ENCODE peak calls at places on chromosomes 5 and 9, in five cellular contexts. One of them, this sample, is unnamed.

GRCh38 chr5:100790170-100790665 is 112.9 kb downstream of the ST8SIA4 start:
- DNase-seq in fibroblast of lung: no peak
- DNase-seq in IMR-90: no peak
- DNase-seq in brain microvascular endothelial cell: no peak
- DNase-seq in CD8-positive, alpha-beta memory T cell: no peak
- DNase-seq in this sample: no peak

GRCh38 chr5:157558089-157558595 is 17.4 kb downstream of the ADAM19 start:
- DNase-seq in CD8-positive, alpha-beta memory T cell: no peak
- DNase-seq in IMR-90: peak; percentile 86
- DNase-seq in brain microvascular endothelial cell: peak; percentile 82
- DNase-seq in fibroblast of lung: peak; percentile 93
- DNase-seq in this sample: peak; percentile 74

GRCh38 chr9:84339523-84339922 is 1.0 kb downstream of the SLC28A3 start:
- DNase-seq in CD8-positive, alpha-beta memory T cell: no peak
- DNase-seq in IMR-90: no peak
- DNase-seq in fibroblast of lung: no peak
- DNase-seq in brain microvascular endothelial cell: no peak
- DNase-seq in this sample: no peak

GRCh38 chr5:96117863-96118651 is 156.4 kb upstream of the ELL2 start:
- DNase-seq in IMR-90: peak; percentile 75
- DNase-seq in brain microvascular endothelial cell: no peak
- DNase-seq in fibroblast of lung: peak; percentile 56
- DNase-seq in CD8-positive, alpha-beta memory T cell: no peak
- DNase-seq in this sample: no peak

GRCh38 chr5:150989695-150990094 is 30.7 kb upstream of the GPX3 start:
- DNase-seq in fibroblast of lung: no peak
- DNase-seq in CD8-positive, alpha-beta memory T cell: no peak
- DNase-seq in IMR-90: no peak
- DNase-seq in brain microvascular endothelial cell: no peak
- DNase-seq in this sample: no peak

GRCh38 chr5:130032807-130033206 is 128.5 kb downstream of the CHSY3 start:
- DNase-seq in IMR-90: no peak
- DNase-seq in brain microvascular endothelial cell: no peak
- DNase-seq in fibroblast of lung: no peak
- DNase-seq in CD8-positive, alpha-beta memory T cell: no peak
- DNase-seq in this sample: no peak

GRCh38 chr9:122930541-122930932 is 775 bp downstream of the ZBTB26 start:
- DNase-seq in CD8-positive, alpha-beta memory T cell: no peak
- DNase-seq in IMR-90: no peak
- DNase-seq in brain microvascular endothelial cell: no peak
- DNase-seq in fibroblast of lung: no peak
- DNase-seq in this sample: no peak

GRCh38 chr9:136671646-136672430 is 9.1 kb downstream of the EGFL7 start:
- DNase-seq in brain microvascular endothelial cell: no peak
- DNase-seq in IMR-90: no peak
- DNase-seq in CD8-positive, alpha-beta memory T cell: peak; percentile 62
- DNase-seq in fibroblast of lung: no peak
- DNase-seq in this sample: peak; percentile 72

GRCh38 chr5:86329318-86329717 is 288.4 kb upstream of the COX7C start:
- DNase-seq in IMR-90: no peak
- DNase-seq in CD8-positive, alpha-beta memory T cell: no peak
- DNase-seq in brain microvascular endothelial cell: no peak
- DNase-seq in fibroblast of lung: no peak
- DNase-seq in this sample: no peak

GRCh38 chr9:129561594-129562281 is 59.2 kb downstream of the C9orf50 start:
- DNase-seq in fibroblast of lung: peak; percentile 58
- DNase-seq in CD8-positive, alpha-beta memory T cell: peak; percentile 23
- DNase-seq in IMR-90: peak; percentile 49
- DNase-seq in brain microvascular endothelial cell: no peak
- DNase-seq in this sample: no peak

GRCh38 chr5:175677571-175677970 is 19.7 kb downstream of the HRH2 start:
- DNase-seq in CD8-positive, alpha-beta memory T cell: no peak
- DNase-seq in brain microvascular endothelial cell: no peak
- DNase-seq in fibroblast of lung: no peak
- DNase-seq in IMR-90: no peak
- DNase-seq in this sample: no peak

GRCh38 chr9:93325307-93326035 is 126.0 kb upstream of the FAM120A start:
- DNase-seq in fibroblast of lung: no peak
- DNase-seq in CD8-positive, alpha-beta memory T cell: no peak
- DNase-seq in IMR-90: no peak
- DNase-seq in brain microvascular endothelial cell: no peak
- DNase-seq in this sample: no peak

GRCh38 chr9:101907466-101907865 is 169.0 kb upstream of the GRIN3A start:
- DNase-seq in CD8-positive, alpha-beta memory T cell: no peak
- DNase-seq in IMR-90: no peak
- DNase-seq in brain microvascular endothelial cell: no peak
- DNase-seq in fibroblast of lung: no peak
- DNase-seq in this sample: no peak

GRCh38 chr5:81165493-81166119 is 67.5 kb upstream of the CKMT2 start:
- DNase-seq in brain microvascular endothelial cell: peak; percentile 47
- DNase-seq in CD8-positive, alpha-beta memory T cell: peak; percentile 66
- DNase-seq in fibroblast of lung: peak; percentile 75
- DNase-seq in IMR-90: peak; percentile 67
- DNase-seq in this sample: peak; percentile 90

GRCh38 chr5:126805108-126805507 is 28.2 kb downstream of the LMNB1 start:
- DNase-seq in IMR-90: peak; percentile 59
- DNase-seq in CD8-positive, alpha-beta memory T cell: no peak
- DNase-seq in fibroblast of lung: peak; percentile 75
- DNase-seq in brain microvascular endothelial cell: peak; percentile 15
- DNase-seq in this sample: no peak

GRCh38 chr5:68319316-68320093 is 103.9 kb downstream of the PIK3R1 start:
- DNase-seq in CD8-positive, alpha-beta memory T cell: no peak
- DNase-seq in IMR-90: peak; percentile 74
- DNase-seq in fibroblast of lung: peak; percentile 82
- DNase-seq in brain microvascular endothelial cell: peak; percentile 74
- DNase-seq in this sample: no peak

GRCh38 chr9:72592501-72593403 is 71.3 kb downstream of the TMC1 start:
- DNase-seq in CD8-positive, alpha-beta memory T cell: peak; percentile 51
- DNase-seq in brain microvascular endothelial cell: peak; percentile 46
- DNase-seq in IMR-90: peak; percentile 72
- DNase-seq in fibroblast of lung: peak; percentile 49
- DNase-seq in this sample: peak; percentile 58

GRCh38 chr5:126098330-126099017 is 324.7 kb upstream of the GRAMD2B start:
- DNase-seq in IMR-90: peak; percentile 66
- DNase-seq in brain microvascular endothelial cell: peak; percentile 62
- DNase-seq in fibroblast of lung: peak; percentile 87
- DNase-seq in CD8-positive, alpha-beta memory T cell: no peak
- DNase-seq in this sample: no peak

GRCh38 chr5:137573376-137573775 is 74.2 kb upstream of the SPOCK1 start:
- DNase-seq in fibroblast of lung: peak; percentile 14
- DNase-seq in CD8-positive, alpha-beta memory T cell: no peak
- DNase-seq in brain microvascular endothelial cell: no peak
- DNase-seq in IMR-90: no peak
- DNase-seq in this sample: no peak

GRCh38 chr5:78731884-78732283 is 83.3 kb upstream of the LHFPL2 start:
- DNase-seq in brain microvascular endothelial cell: no peak
- DNase-seq in CD8-positive, alpha-beta memory T cell: no peak
- DNase-seq in fibroblast of lung: peak; percentile 41
- DNase-seq in IMR-90: peak; percentile 50
- DNase-seq in this sample: no peak

GRCh38 chr5:134247411-134247810 is 21.5 kb upstream of the PPP2CA start:
- DNase-seq in CD8-positive, alpha-beta memory T cell: no peak
- DNase-seq in IMR-90: peak; percentile 96
- DNase-seq in fibroblast of lung: peak; percentile 96
- DNase-seq in brain microvascular endothelial cell: peak; percentile 90
- DNase-seq in this sample: peak; percentile 96

GRCh38 chr5:65961644-65962043 is 35.3 kb downstream of the ERBIN start:
- DNase-seq in brain microvascular endothelial cell: peak; percentile 38
- DNase-seq in IMR-90: peak; percentile 79
- DNase-seq in fibroblast of lung: peak; percentile 79
- DNase-seq in CD8-positive, alpha-beta memory T cell: no peak
- DNase-seq in this sample: peak; percentile 50

GRCh38 chr5:133324058-133324457 is 272.2 kb downstream of the HSPA4 start:
- DNase-seq in IMR-90: no peak
- DNase-seq in CD8-positive, alpha-beta memory T cell: peak; percentile 38
- DNase-seq in fibroblast of lung: no peak
- DNase-seq in brain microvascular endothelial cell: no peak
- DNase-seq in this sample: no peak

GRCh38 chr5:30343707-30344106 is 849.8 kb upstream of the CDH6 start:
- DNase-seq in fibroblast of lung: peak; percentile 8
- DNase-seq in brain microvascular endothelial cell: no peak
- DNase-seq in IMR-90: no peak
- DNase-seq in CD8-positive, alpha-beta memory T cell: no peak
- DNase-seq in this sample: no peak

DNA sequence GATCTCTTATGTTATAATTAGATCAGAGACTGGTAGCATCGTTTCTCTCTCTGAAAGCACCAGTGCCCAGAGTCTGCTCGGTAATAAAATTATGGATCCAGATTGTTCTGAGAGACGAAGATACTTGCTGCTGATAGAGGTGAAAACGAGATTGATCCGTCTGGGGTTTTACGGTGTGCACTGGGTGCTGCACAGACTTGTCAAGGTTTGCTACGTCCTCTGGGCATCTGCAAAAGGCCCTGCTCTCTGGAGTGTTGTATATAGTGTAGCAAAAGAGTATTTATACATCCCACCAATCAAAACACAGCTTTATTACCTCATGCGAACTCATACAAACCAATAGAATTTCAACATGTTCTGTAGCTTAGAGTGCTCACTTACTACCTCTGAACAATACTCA is 219.3 kb downstream of the PBX3 start:
- DNase-seq in fibroblast of lung: no peak
- DNase-seq in CD8-positive, alpha-beta memory T cell: no peak
- DNase-seq in IMR-90: peak; percentile 8
- DNase-seq in brain microvascular endothelial cell: no peak
- DNase-seq in this sample: peak; percentile 23
- H3K27ac ChIP-seq in fibroblast of lung: no peak overlapping the region
- H3K27ac ChIP-seq in CD8-positive, alpha-beta memory T cell: no peak overlapping the region
- H3K27ac ChIP-seq in IMR-90: no peak overlapping the region
- H3K27ac ChIP-seq in brain microvascular endothelial cell: no peak overlapping the region
- H3K27ac ChIP-seq in this sample: no peak overlapping the region

GRCh38 chr5:138954257-138955012 is 79.3 kb upstream of the LRRTM2 start:
- DNase-seq in brain microvascular endothelial cell: no peak
- DNase-seq in fibroblast of lung: no peak
- DNase-seq in IMR-90: no peak
- DNase-seq in CD8-positive, alpha-beta memory T cell: no peak
- DNase-seq in this sample: no peak

GRCh38 chr5:138956801-138957200 is 81.7 kb upstream of the LRRTM2 start:
- DNase-seq in IMR-90: no peak
- DNase-seq in fibroblast of lung: no peak
- DNase-seq in brain microvascular endothelial cell: no peak
- DNase-seq in CD8-positive, alpha-beta memory T cell: no peak
- DNase-seq in this sample: no peak

GRCh38 chr5:138953370-138954256 is 78.5 kb upstream of the LRRTM2 start:
- DNase-seq in CD8-positive, alpha-beta memory T cell: no peak
- DNase-seq in IMR-90: peak; percentile 54
- DNase-seq in brain microvascular endothelial cell: peak; percentile 52
- DNase-seq in fibroblast of lung: peak; percentile 72
- DNase-seq in this sample: peak; percentile 43

GRCh38 chr5:138955013-138955660 is 80.0 kb upstream of the LRRTM2 start:
- DNase-seq in IMR-90: peak; percentile 22
- DNase-seq in fibroblast of lung: no peak
- DNase-seq in brain microvascular endothelial cell: no peak
- DNase-seq in CD8-positive, alpha-beta memory T cell: no peak
- DNase-seq in this sample: no peak

DNA sequence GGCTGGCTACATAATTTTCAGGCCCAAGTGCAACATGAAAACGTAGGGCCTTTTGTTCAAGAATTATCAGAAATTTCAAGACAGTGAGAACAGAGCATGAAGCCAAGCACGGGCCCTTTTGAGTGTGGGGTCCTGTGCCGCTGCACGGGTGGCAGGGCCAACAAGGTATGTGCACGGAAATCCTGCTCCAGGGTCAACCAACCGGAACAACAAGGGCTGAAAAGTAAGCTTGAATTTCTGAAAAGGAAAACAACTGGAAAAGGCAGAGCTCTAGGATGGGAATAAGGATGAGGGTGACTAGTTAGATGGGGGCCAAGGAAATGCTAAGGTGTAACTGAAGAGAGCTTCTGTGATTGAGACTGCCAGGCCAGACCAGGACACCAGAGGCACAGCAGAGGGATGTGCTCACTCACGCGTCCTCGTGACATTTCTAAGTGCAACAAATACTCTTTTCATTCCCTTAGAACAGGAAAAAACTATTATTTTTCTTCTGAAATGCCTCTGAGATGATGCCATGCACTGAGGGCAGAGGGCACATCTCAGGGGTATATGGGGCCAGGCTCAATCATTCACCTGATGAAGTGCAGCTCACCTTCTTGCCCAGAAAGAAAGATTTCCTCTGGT is 80.6 kb upstream of the LRRTM2 start:
- DNase-seq in IMR-90: no peak
- DNase-seq in fibroblast of lung: no peak
- DNase-seq in CD8-positive, alpha-beta memory T cell: no peak
- DNase-seq in brain microvascular endothelial cell: no peak
- DNase-seq in this sample: no peak
- H3K27ac ChIP-seq in IMR-90: no peak overlapping the region
- H3K27ac ChIP-seq in fibroblast of lung: no peak overlapping the region
- H3K27ac ChIP-seq in CD8-positive, alpha-beta memory T cell: no peak overlapping the region
- H3K27ac ChIP-seq in brain microvascular endothelial cell: no peak overlapping the region
- H3K27ac ChIP-seq in this sample: no peak overlapping the region

DNA sequence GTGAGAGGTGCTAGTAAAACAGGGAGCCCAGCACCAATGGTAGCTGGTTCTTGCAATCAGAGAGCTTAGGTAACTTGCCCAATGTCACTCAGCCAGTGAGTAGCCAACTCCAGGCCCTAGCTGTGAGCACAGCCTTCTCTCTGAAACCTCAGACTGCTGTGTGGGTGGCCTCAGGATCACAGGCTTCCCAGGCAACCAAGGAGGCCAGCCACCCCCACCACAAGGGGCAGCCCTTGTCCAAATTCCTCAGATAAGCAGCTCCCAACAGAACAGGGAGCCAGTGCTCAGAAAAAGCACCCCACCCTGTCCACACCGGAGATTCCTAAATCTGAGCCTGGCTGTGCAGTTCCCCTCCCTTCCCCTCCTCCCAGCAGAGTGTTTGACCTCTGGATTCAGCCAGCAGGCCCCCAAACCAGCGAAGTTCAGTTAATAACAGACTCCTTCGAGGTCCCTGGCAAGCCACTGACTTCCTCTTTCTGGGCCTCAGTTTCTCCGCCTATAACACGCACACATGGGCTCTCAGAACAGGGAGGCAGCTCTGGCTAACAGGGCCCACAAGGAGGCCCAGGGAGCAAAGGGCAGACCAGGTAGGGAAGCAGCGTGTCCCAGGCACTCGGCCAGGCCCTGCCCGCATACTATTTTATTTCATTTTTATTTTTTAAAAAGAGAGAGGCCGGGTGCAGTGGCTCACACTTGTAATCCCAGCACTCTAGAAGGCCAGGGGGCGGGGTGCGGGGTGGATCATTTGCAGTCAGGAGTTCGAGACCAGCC is 2.7 kb downstream of the EEIG1 start:
- DNase-seq in IMR-90: peak; percentile 80
- DNase-seq in fibroblast of lung: peak; percentile 87
- DNase-seq in CD8-positive, alpha-beta memory T cell: no peak
- DNase-seq in brain microvascular endothelial cell: peak; percentile 76
- DNase-seq in this sample: no peak
- H3K27ac ChIP-seq in IMR-90: peak overlapping the region; percentile 19
- H3K27ac ChIP-seq in fibroblast of lung: peak overlapping the region; percentile 50
- H3K27ac ChIP-seq in CD8-positive, alpha-beta memory T cell: peak overlapping the region; percentile 64
- H3K27ac ChIP-seq in brain microvascular endothelial cell: no peak overlapping the region
- H3K27ac ChIP-seq in this sample: peak overlapping the region; percentile 100

DNA sequence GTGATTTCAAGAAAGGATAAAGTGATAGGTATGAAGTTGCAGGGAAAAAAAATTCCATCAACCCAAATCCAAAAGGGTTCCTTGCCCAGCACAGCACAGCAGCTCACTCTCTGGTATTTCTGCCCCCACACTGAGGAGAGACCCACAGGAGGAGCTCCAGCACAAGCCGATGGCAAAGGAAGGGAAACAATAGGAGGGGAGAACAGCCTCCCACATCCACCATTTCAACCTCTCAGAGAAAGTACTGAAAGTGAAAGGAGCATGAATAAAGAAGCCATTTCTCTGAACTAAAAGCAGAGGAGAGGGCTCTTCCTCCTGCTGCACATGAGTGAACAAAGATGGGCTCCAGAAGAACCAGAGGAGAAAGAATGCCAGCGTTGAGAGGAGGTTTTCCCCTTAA is 54.9 kb upstream of the ZSWIM6 start:
- DNase-seq in brain microvascular endothelial cell: peak; percentile 29
- DNase-seq in CD8-positive, alpha-beta memory T cell: no peak
- DNase-seq in fibroblast of lung: peak; percentile 58
- DNase-seq in IMR-90: peak; percentile 64
- DNase-seq in this sample: no peak
- H3K27ac ChIP-seq in brain microvascular endothelial cell: no peak overlapping the region
- H3K27ac ChIP-seq in CD8-positive, alpha-beta memory T cell: no peak overlapping the region
- H3K27ac ChIP-seq in fibroblast of lung: peak overlapping the region; percentile 48
- H3K27ac ChIP-seq in IMR-90: peak overlapping the region; percentile 78
- H3K27ac ChIP-seq in this sample: no peak overlapping the region